ENCODE peak calls at places on chromosomes 4 and X, in eight cellular contexts. One of them, this sample, is unnamed.

GRCh38 chrX:130300010-130300282 is 31.2 kb upstream of the ZNF280C start:
- DNase-seq in PC-3: no peak
- DNase-seq in CD8-positive, alpha-beta T cell: no peak
- DNase-seq in uterus: no peak
- DNase-seq in endodermal cell: no peak
- DNase-seq in Calu3: no peak
- DNase-seq in foreskin fibroblast: no peak
- DNase-seq in BJ: no peak
- DNase-seq in this sample: no peak

GRCh38 chrX:141989802-141990201 is 86.1 kb downstream of the MAGEC1 start:
- DNase-seq in PC-3: peak; percentile 75
- DNase-seq in CD8-positive, alpha-beta T cell: no peak
- DNase-seq in uterus: no peak
- DNase-seq in endodermal cell: no peak
- DNase-seq in Calu3: no peak
- DNase-seq in foreskin fibroblast: peak; percentile 1
- DNase-seq in BJ: no peak
- DNase-seq in this sample: no peak

GRCh38 chrX:39855748-39856129 is 242.0 kb downstream of the BCOR start:
- DNase-seq in PC-3: peak; percentile 77
- DNase-seq in CD8-positive, alpha-beta T cell: peak; percentile 70
- DNase-seq in uterus: no peak
- DNase-seq in endodermal cell: peak; percentile 76
- DNase-seq in Calu3: peak; percentile 45
- DNase-seq in foreskin fibroblast: peak; percentile 32
- DNase-seq in BJ: no peak
- DNase-seq in this sample: no peak

GRCh38 chrX:152641996-152642395 is 4.3 kb downstream of the GABRQ start:
- DNase-seq in PC-3: peak; percentile 31
- DNase-seq in CD8-positive, alpha-beta T cell: no peak
- DNase-seq in uterus: no peak
- DNase-seq in endodermal cell: peak; percentile 77
- DNase-seq in Calu3: peak; percentile 21
- DNase-seq in foreskin fibroblast: peak; percentile 7
- DNase-seq in BJ: no peak
- DNase-seq in this sample: no peak

GRCh38 chrX:7334253-7334935 is 186.4 kb upstream of the PUDP start:
- DNase-seq in PC-3: peak; percentile 62
- DNase-seq in CD8-positive, alpha-beta T cell: no peak
- DNase-seq in uterus: no peak
- DNase-seq in endodermal cell: no peak
- DNase-seq in Calu3: no peak
- DNase-seq in foreskin fibroblast: peak; percentile 81
- DNase-seq in BJ: peak; percentile 82
- DNase-seq in this sample: peak; percentile 24

GRCh38 chr4:1337376-1337831 is 9.6 kb upstream of the UVSSA start:
- DNase-seq in PC-3: peak; percentile 52
- DNase-seq in CD8-positive, alpha-beta T cell: peak; percentile 29
- DNase-seq in uterus: no peak
- DNase-seq in endodermal cell: no peak
- DNase-seq in Calu3: peak; percentile 71
- DNase-seq in foreskin fibroblast: peak; percentile 45
- DNase-seq in BJ: no peak
- DNase-seq in this sample: no peak

GRCh38 chr4:124936427-124936826 is 223.9 kb upstream of the ANKRD50 start:
- DNase-seq in PC-3: no peak
- DNase-seq in CD8-positive, alpha-beta T cell: no peak
- DNase-seq in uterus: no peak
- DNase-seq in endodermal cell: no peak
- DNase-seq in Calu3: no peak
- DNase-seq in foreskin fibroblast: peak; percentile 50
- DNase-seq in BJ: no peak
- DNase-seq in this sample: no peak

GRCh38 chr4:107034982-107035710 is 967 bp downstream of the DKK2 start:
- DNase-seq in PC-3: no peak
- DNase-seq in CD8-positive, alpha-beta T cell: no peak
- DNase-seq in uterus: peak; percentile 6
- DNase-seq in endodermal cell: peak; percentile 79
- DNase-seq in Calu3: no peak
- DNase-seq in foreskin fibroblast: peak; percentile 70
- DNase-seq in BJ: no peak
- DNase-seq in this sample: no peak

GRCh38 chrX:46180258-46180687 is 364.9 kb downstream of the ZNF674 start:
- DNase-seq in PC-3: peak; percentile 52
- DNase-seq in CD8-positive, alpha-beta T cell: no peak
- DNase-seq in uterus: no peak
- DNase-seq in endodermal cell: peak; percentile 64
- DNase-seq in Calu3: peak; percentile 48
- DNase-seq in foreskin fibroblast: peak; percentile 70
- DNase-seq in BJ: peak; percentile 61
- DNase-seq in this sample: peak; percentile 79

GRCh38 chr4:114025176-114025777 is 45.8 kb upstream of the ARSJ start:
- DNase-seq in PC-3: no peak
- DNase-seq in CD8-positive, alpha-beta T cell: no peak
- DNase-seq in uterus: no peak
- DNase-seq in endodermal cell: no peak
- DNase-seq in Calu3: peak; percentile 32
- DNase-seq in foreskin fibroblast: no peak
- DNase-seq in BJ: no peak
- DNase-seq in this sample: no peak

GRCh38 chrX:53357799-53358530 is 64.5 kb downstream of the SMC1A start:
- DNase-seq in PC-3: no peak
- DNase-seq in CD8-positive, alpha-beta T cell: no peak
- DNase-seq in uterus: no peak
- DNase-seq in endodermal cell: no peak
- DNase-seq in Calu3: no peak
- DNase-seq in foreskin fibroblast: peak; percentile 42
- DNase-seq in BJ: no peak
- DNase-seq in this sample: peak; percentile 14

GRCh38 chr4:15378055-15378454 is 49.8 kb upstream of the C1QTNF7 start:
- DNase-seq in PC-3: no peak
- DNase-seq in CD8-positive, alpha-beta T cell: no peak
- DNase-seq in uterus: no peak
- DNase-seq in endodermal cell: no peak
- DNase-seq in Calu3: no peak
- DNase-seq in foreskin fibroblast: peak; percentile 75
- DNase-seq in BJ: no peak
- DNase-seq in this sample: no peak

GRCh38 chr4:123621072-123621705 is 224.6 kb downstream of the SPRY1 start:
- DNase-seq in PC-3: no peak
- DNase-seq in CD8-positive, alpha-beta T cell: no peak
- DNase-seq in uterus: peak; percentile 32
- DNase-seq in endodermal cell: no peak
- DNase-seq in Calu3: no peak
- DNase-seq in foreskin fibroblast: no peak
- DNase-seq in BJ: no peak
- DNase-seq in this sample: no peak

GRCh38 chr4:3679851-3680311 is 86.3 kb upstream of the ADRA2C start:
- DNase-seq in PC-3: no peak
- DNase-seq in CD8-positive, alpha-beta T cell: no peak
- DNase-seq in uterus: peak; percentile 25
- DNase-seq in endodermal cell: peak; percentile 48
- DNase-seq in Calu3: no peak
- DNase-seq in foreskin fibroblast: no peak
- DNase-seq in BJ: no peak
- DNase-seq in this sample: no peak

GRCh38 chr4:83248486-83248885 is 36.1 kb downstream of the COQ2 start:
- DNase-seq in PC-3: peak; percentile 91
- DNase-seq in CD8-positive, alpha-beta T cell: no peak
- DNase-seq in uterus: no peak
- DNase-seq in endodermal cell: peak; percentile 52
- DNase-seq in Calu3: peak; percentile 19
- DNase-seq in foreskin fibroblast: no peak
- DNase-seq in BJ: no peak
- DNase-seq in this sample: no peak

GRCh38 chr4:158895797-158896442 is 127.1 kb downstream of the FNIP2 start:
- DNase-seq in PC-3: peak; percentile 32
- DNase-seq in CD8-positive, alpha-beta T cell: no peak
- DNase-seq in uterus: no peak
- DNase-seq in endodermal cell: peak; percentile 71
- DNase-seq in Calu3: peak; percentile 23
- DNase-seq in foreskin fibroblast: peak; percentile 9
- DNase-seq in BJ: no peak
- DNase-seq in this sample: no peak

DNA sequence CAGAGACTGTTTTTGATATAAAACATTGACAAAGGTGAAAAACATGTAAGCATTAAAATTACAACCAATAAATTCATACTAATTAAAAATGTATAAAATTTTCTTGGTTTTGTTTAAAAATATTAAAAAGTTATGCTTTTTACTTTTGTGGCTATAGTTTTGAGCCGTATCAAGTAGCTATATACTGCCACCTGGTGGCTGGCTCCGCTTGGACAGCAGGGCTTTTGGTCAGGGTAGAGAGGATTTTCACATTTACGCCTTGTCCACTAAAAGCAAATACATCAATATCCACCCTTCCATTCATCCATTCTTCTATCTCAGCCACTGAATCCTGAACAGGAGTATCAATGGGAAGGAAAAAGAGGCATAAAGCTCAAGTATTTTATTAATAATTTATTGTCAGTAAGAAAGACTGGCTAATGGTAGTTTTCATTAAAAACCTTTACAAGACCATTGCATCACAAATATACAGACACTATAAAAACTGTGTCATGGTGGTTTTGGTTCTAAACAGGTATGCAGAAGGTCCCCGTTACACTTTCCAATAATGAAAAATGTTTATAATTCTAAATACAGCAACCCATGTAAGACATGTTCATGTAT is 32.1 kb upstream of the MTNR1A start:
- DNase-seq in PC-3: peak; percentile 54
- DNase-seq in CD8-positive, alpha-beta T cell: peak; percentile 64
- DNase-seq in uterus: peak; percentile 65
- DNase-seq in endodermal cell: peak; percentile 87
- DNase-seq in Calu3: peak; percentile 70
- DNase-seq in foreskin fibroblast: peak; percentile 86
- DNase-seq in BJ: no peak
- DNase-seq in this sample: peak; percentile 31
- TF ChIP-seq CTCF in PC-3: peak; percentile 73
- TF ChIP-seq CTCF in CD8-positive, alpha-beta T cell: peak; percentile 91
- TF ChIP-seq CTCF in uterus: peak; percentile 59
- TF ChIP-seq CTCF in endodermal cell: peak; percentile 97
- TF ChIP-seq CTCF in Calu3: peak; percentile 63
- TF ChIP-seq CTCF in foreskin fibroblast: peak; percentile 89
- TF ChIP-seq CTCF in BJ: peak; percentile 84
- TF ChIP-seq CTCF in this sample: peak; percentile 93

DNA sequence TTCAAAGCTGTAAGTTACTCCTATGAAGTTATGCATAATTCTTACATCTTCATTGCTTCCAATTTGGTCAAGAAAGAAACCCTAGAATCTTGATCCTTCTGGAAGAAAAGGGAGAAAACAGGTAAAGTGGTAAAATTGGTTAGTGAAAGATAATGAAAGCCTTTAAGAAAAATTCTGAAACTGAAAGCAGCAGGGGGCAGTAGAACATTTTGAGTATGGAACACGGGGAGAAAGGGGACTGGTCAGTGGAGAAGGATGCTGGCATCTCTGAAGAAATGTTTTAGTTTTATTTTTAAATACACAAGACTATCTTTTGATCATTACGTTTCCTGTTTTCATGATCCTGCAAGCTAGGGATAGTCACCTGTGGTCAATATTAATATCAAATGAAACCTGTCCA is 54.3 kb downstream of the SLIT2 start:
- DNase-seq in PC-3: peak; percentile 36
- DNase-seq in CD8-positive, alpha-beta T cell: no peak
- DNase-seq in uterus: no peak
- DNase-seq in endodermal cell: no peak
- DNase-seq in Calu3: peak; percentile 15
- DNase-seq in foreskin fibroblast: peak; percentile 42
- DNase-seq in BJ: no peak
- DNase-seq in this sample: no peak
- TF ChIP-seq CTCF in PC-3: peak; percentile 49
- TF ChIP-seq CTCF in CD8-positive, alpha-beta T cell: no peak
- TF ChIP-seq CTCF in uterus: no peak
- TF ChIP-seq CTCF in endodermal cell: no peak
- TF ChIP-seq CTCF in Calu3: no peak
- TF ChIP-seq CTCF in foreskin fibroblast: peak; percentile 26
- TF ChIP-seq CTCF in BJ: peak; percentile 46
- TF ChIP-seq CTCF in this sample: peak; percentile 45

GRCh38 chr4:155526452-155527169 is 140.0 kb upstream of the GUCY1A1 start:
- DNase-seq in PC-3: no peak
- DNase-seq in CD8-positive, alpha-beta T cell: no peak
- DNase-seq in uterus: no peak
- DNase-seq in endodermal cell: no peak
- DNase-seq in Calu3: no peak
- DNase-seq in foreskin fibroblast: peak; percentile 40
- DNase-seq in BJ: no peak
- DNase-seq in this sample: peak; percentile 50

GRCh38 chr4:155529761-155530160 is 136.9 kb upstream of the GUCY1A1 start:
- DNase-seq in PC-3: peak; percentile 41
- DNase-seq in CD8-positive, alpha-beta T cell: no peak
- DNase-seq in uterus: no peak
- DNase-seq in endodermal cell: no peak
- DNase-seq in Calu3: no peak
- DNase-seq in foreskin fibroblast: no peak
- DNase-seq in BJ: no peak
- DNase-seq in this sample: no peak

GRCh38 chr4:155530290-155530689 is 136.4 kb upstream of the GUCY1A1 start:
- DNase-seq in PC-3: peak; percentile 91
- DNase-seq in CD8-positive, alpha-beta T cell: no peak
- DNase-seq in uterus: no peak
- DNase-seq in endodermal cell: no peak
- DNase-seq in Calu3: peak; percentile 3
- DNase-seq in foreskin fibroblast: no peak
- DNase-seq in BJ: no peak
- DNase-seq in this sample: no peak

GRCh38 chr4:155530857-155531256 is 135.8 kb upstream of the GUCY1A1 start:
- DNase-seq in PC-3: peak; percentile 48
- DNase-seq in CD8-positive, alpha-beta T cell: no peak
- DNase-seq in uterus: no peak
- DNase-seq in endodermal cell: no peak
- DNase-seq in Calu3: peak; percentile 28
- DNase-seq in foreskin fibroblast: no peak
- DNase-seq in BJ: no peak
- DNase-seq in this sample: no peak

GRCh38 chr4:155529197-155529596 is 137.5 kb upstream of the GUCY1A1 start:
- DNase-seq in PC-3: peak; percentile 44
- DNase-seq in CD8-positive, alpha-beta T cell: no peak
- DNase-seq in uterus: no peak
- DNase-seq in endodermal cell: peak; percentile 64
- DNase-seq in Calu3: peak; percentile 43
- DNase-seq in foreskin fibroblast: peak; percentile 55
- DNase-seq in BJ: no peak
- DNase-seq in this sample: no peak
- TF ChIP-seq CTCF in PC-3: peak; percentile 68
- TF ChIP-seq CTCF in CD8-positive, alpha-beta T cell: no peak
- TF ChIP-seq CTCF in uterus: peak; percentile 15
- TF ChIP-seq CTCF in endodermal cell: peak; percentile 77
- TF ChIP-seq CTCF in Calu3: peak; percentile 27
- TF ChIP-seq CTCF in foreskin fibroblast: peak; percentile 39
- TF ChIP-seq CTCF in BJ: peak; percentile 44
- TF ChIP-seq CTCF in this sample: peak; percentile 23

DNA sequence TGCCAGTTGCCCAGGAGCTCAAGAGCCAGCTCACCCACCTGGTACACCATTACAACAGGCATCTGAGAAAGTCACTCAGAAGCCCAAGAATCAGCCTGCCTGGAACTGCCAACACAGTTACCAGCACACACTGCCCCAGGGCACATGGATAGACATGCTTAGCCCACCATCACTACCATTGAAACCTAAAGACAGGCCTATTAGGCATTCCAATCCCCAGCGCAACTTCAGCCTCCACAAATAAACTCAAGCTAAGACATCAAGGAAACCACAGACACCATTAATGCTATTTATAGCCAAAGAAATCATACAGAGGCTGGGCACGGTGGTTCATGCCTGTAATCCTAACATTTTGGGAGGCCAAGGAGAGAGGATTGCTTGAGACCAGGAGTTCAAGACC is 42.3 kb downstream of the ATRX start:
- DNase-seq in PC-3: no peak
- DNase-seq in CD8-positive, alpha-beta T cell: no peak
- DNase-seq in uterus: no peak
- DNase-seq in endodermal cell: no peak
- DNase-seq in Calu3: no peak
- DNase-seq in foreskin fibroblast: no peak
- DNase-seq in BJ: no peak
- DNase-seq in this sample: no peak
- TF ChIP-seq CTCF in PC-3: no peak
- TF ChIP-seq CTCF in CD8-positive, alpha-beta T cell: no peak
- TF ChIP-seq CTCF in uterus: no peak
- TF ChIP-seq CTCF in endodermal cell: no peak
- TF ChIP-seq CTCF in Calu3: no peak
- TF ChIP-seq CTCF in foreskin fibroblast: no peak
- TF ChIP-seq CTCF in BJ: no peak
- TF ChIP-seq CTCF in this sample: no peak